ENCODE peak calls at places on chromosomes 6 and 20, in ten cellular contexts. G is esophagus muscularis mucosa; Q is uterus; T is activated CD8-positive, alpha-beta memory T cell treated with anti-CD3 and anti-CD28 coated beads, Interleukin-2, amount 10 ng/mL, durations not matched to agents 7 days and 5 days; S is LoVo; E is endothelial cell; N is left ventricle myocardium superior; H is RWPE1; A is bronchial epithelial cell; P is non-pigmented ciliary epithelial cell. Y is an unnamed sample.

GRCh38 chr6:45903959-45904358 is 111.7 kb downstream of the CLIC5 start:
- DNase-seq in G (peak; percentile 21), Q (no peak), T (no peak), S (no peak), E (no peak), N (no peak), H (no peak), A (no peak), P (no peak), Y (no peak)

GRCh38 chr6:49453221-49453620 is 9.8 kb downstream of the MMUT start:
- DNase-seq in G (no peak), Q (no peak), T (no peak), S (peak; percentile 13), E (no peak), N (no peak), H (peak; percentile 17), A (peak; percentile 25), P (no peak), Y (no peak)

GRCh38 chr6:131015192-131015591 is 47.9 kb downstream of the EPB41L2 start:
- DNase-seq in G (no peak), Q (no peak), T (no peak), S (no peak), E (no peak), N (no peak), H (no peak), A (no peak), P (no peak), Y (no peak)

GRCh38 chr6:30557683-30557981 is 537 bp downstream of the PRR3 start:
- DNase-seq in G (no peak), Q (no peak), T (no peak), S (peak; percentile 52), E (no peak), N (no peak), H (no peak), A (no peak), P (no peak), Y (no peak)

GRCh38 chr20:7085448-7085847 is 318.0 kb downstream of the BMP2 start:
- DNase-seq in G (no peak), Q (no peak), T (no peak), S (no peak), E (no peak), N (no peak), H (no peak), A (no peak), P (peak; percentile 14), Y (no peak)

GRCh38 chr6:134123666-134124208 is 71.3 kb upstream of the SLC2A12 start:
- DNase-seq in G (no peak), Q (no peak), T (no peak), S (peak; percentile 46), E (peak; percentile 9), N (no peak), H (peak; percentile 35), A (peak; percentile 93), P (peak; percentile 75), Y (no peak)

GRCh38 chr20:53028337-53029007 is 56.3 kb downstream of the TSHZ2 start:
- DNase-seq in G (peak; percentile 78), Q (no peak), T (no peak), S (no peak), E (no peak), N (no peak), H (no peak), A (peak; percentile 22), P (no peak), Y (no peak)

GRCh38 chr6:151029976-151030375 is 164.5 kb downstream of the MTHFD1L start:
- DNase-seq in G (no peak), Q (no peak), T (no peak), S (no peak), E (no peak), N (no peak), H (no peak), A (no peak), P (no peak), Y (no peak)

GRCh38 chr6:104639671-104640070 is 220.0 kb downstream of the HACE1 start:
- DNase-seq in G (no peak), Q (no peak), T (no peak), S (no peak), E (no peak), N (no peak), H (no peak), A (peak; percentile 65), P (no peak), Y (no peak)

GRCh38 chr6:46290435-46290834 is 119.7 kb upstream of the ENPP5 start:
- DNase-seq in G (no peak), Q (no peak), T (no peak), S (no peak), E (no peak), N (no peak), H (no peak), A (no peak), P (no peak), Y (no peak)

GRCh38 chr6:98769546-98769945 is 64.8 kb upstream of the POU3F2 start:
- DNase-seq in G (no peak), Q (no peak), T (no peak), S (peak; percentile 5), E (peak; percentile 42), N (no peak), H (peak; percentile 24), A (peak; percentile 54), P (no peak), Y (peak; percentile 0)

GRCh38 chr20:2804921-2805681 is 4.7 kb upstream of the CPXM1 start:
- DNase-seq in G (no peak), Q (no peak), T (no peak), S (no peak), E (no peak), N (peak; percentile 42), H (no peak), A (no peak), P (no peak), Y (no peak)

Y was measured in stimulated activated CD8-positive, alpha-beta memory T cell treated with anti-CD3 and anti-CD28 coated beads, Interleukin-2, amount 100 ng/mL, for 48 hours.